ENCODE peak calls at places on chromosomes 16 and 17, in eight cellular contexts. C is stimulated activated CD4-positive, alpha-beta T cell treated with anti-CD3 and anti-CD28 coated beads, Interleukin-1b, Interleukin-23, amount 100 ng/mL, for 48 hours; E is nucleus accumbens; V is MG63; L is fibroblast of lung; G is NCI-H1105 treated with DMSO at 0.1 percent for 48 hours; Y is bronchial epithelial cell; F is Right ventricle myocardium superior. K is an unnamed sample.

GRCh38 chr17:19332371-19333131 is 30.0 kb downstream of the B9D1 start:
- DNase-seq in C (peak), E (no peak), V (no peak), L (no peak), G (peak), Y (no peak), F (no peak), K (no peak)

GRCh38 chr17:933168-934083 is 46.1 kb downstream of the NXN start:
- DNase-seq in C (no peak), E (no peak), V (peak), L (peak), G (no peak), Y (peak), F (no peak), K (peak)

GRCh38 chr17:47262586-47262985 is 9.0 kb downstream of the ITGB3 start:
- DNase-seq in C (no peak), E (no peak), V (no peak), L (no peak), G (no peak), Y (no peak), F (no peak), K (no peak)

GRCh38 chr16:53912155-53912554 is 208.2 kb downstream of the FTO start:
- DNase-seq in C (peak), E (no peak), V (no peak), L (no peak), G (no peak), Y (peak), F (no peak), K (no peak)

GRCh38 chr17:42310281-42311156 is 22.2 kb downstream of the STAT5A start:
- DNase-seq in C (peak), E (no peak), V (no peak), L (no peak), G (no peak), Y (no peak), F (no peak), K (no peak)

GRCh38 chr16:72042157-72042660 is 12.1 kb upstream of the HP start:
- DNase-seq in C (no peak), E (no peak), V (no peak), L (no peak), G (no peak), Y (no peak), F (no peak), K (no peak)

GRCh38 chr17:80991645-80992076 is at the start of gene CHMP6:
- DNase-seq in C (peak), E (no peak), V (peak), L (peak), G (peak), Y (peak), F (peak), K (peak)

GRCh38 chr16:88859381-88860091 is 2.6 kb downstream of the TRAPPC2L start:
- DNase-seq in C (no peak), E (no peak), V (no peak), L (no peak), G (no peak), Y (no peak), F (no peak), K (no peak)

GRCh38 chr17:18961634-18962493 is 9.9 kb downstream of the SLC5A10 start:
- DNase-seq in C (peak), E (no peak), V (no peak), L (no peak), G (no peak), Y (peak), F (no peak), K (peak)

GRCh38 chr16:72787130-72787518 is 260.8 kb downstream of the ZFHX3 start:
- DNase-seq in C (no peak), E (no peak), V (no peak), L (no peak), G (no peak), Y (no peak), F (no peak), K (no peak)

GRCh38 chr17:39612291-39612894 is 4.7 kb upstream of the NEUROD2 start:
- DNase-seq in C (no peak), E (no peak), V (no peak), L (no peak), G (no peak), Y (no peak), F (no peak), K (no peak)

GRCh38 chr17:27609606-27610303 is 21.2 kb upstream of the LGALS9 start:
- DNase-seq in C (no peak), E (no peak), V (peak), L (peak), G (no peak), Y (peak), F (peak), K (peak)

GRCh38 chr17:30230596-30231125 is 4.8 kb downstream of the SLC6A4 start:
- DNase-seq in C (no peak), E (no peak), V (no peak), L (no peak), G (no peak), Y (peak), F (no peak), K (peak)

GRCh38 chr17:43756176-43756575 is 2.4 kb downstream of the SOST start:
- DNase-seq in C (no peak), E (no peak), V (no peak), L (no peak), G (no peak), Y (no peak), F (no peak), K (no peak)

GRCh38 chr16:20768121-20768520 is 4.3 kb downstream of the ACSM3 start:
- DNase-seq in C (no peak), E (no peak), V (no peak), L (no peak), G (no peak), Y (peak), F (no peak), K (no peak)

GRCh38 chr17:66994943-66995535 is 30.5 kb downstream of the CACNG4 start:
- DNase-seq in C (no peak), E (no peak), V (no peak), L (no peak), G (no peak), Y (no peak), F (no peak), K (no peak)

GRCh38 chr17:27550291-27550930 is 80.6 kb upstream of the LGALS9 start:
- DNase-seq in C (no peak), E (no peak), V (no peak), L (no peak), G (no peak), Y (no peak), F (no peak), K (no peak)

GRCh38 chr16:3781421-3781820 is 64.1 kb upstream of the TRAP1 start:
- DNase-seq in C (no peak), E (no peak), V (no peak), L (no peak), G (no peak), Y (peak), F (no peak), K (no peak)

GRCh38 chr17:259341-259976 is 78.0 kb upstream of the DOC2B start:
- DNase-seq in C (no peak), E (no peak), V (no peak), L (no peak), G (peak), Y (no peak), F (no peak), K (no peak)

GRCh38 chr16:74633686-74634085 is 26.8 kb upstream of the GLG1 start:
- DNase-seq in C (no peak), E (no peak), V (no peak), L (no peak), G (no peak), Y (peak), F (no peak), K (no peak)

GRCh38 chr17:77313831-77314230 is 173.1 kb downstream of the SEC14L1 start:
- DNase-seq in C (no peak), E (no peak), V (no peak), L (no peak), G (no peak), Y (no peak), F (no peak), K (no peak)

GRCh38 chr17:5080591-5080990 is 2.3 kb downstream of the ZFP3 start:
- DNase-seq in C (no peak), E (no peak), V (no peak), L (no peak), G (no peak), Y (no peak), F (no peak), K (no peak)

GRCh38 chr16:55271945-55272513 is 52.0 kb upstream of the IRX6 start:
- DNase-seq in C (no peak), E (no peak), V (no peak), L (no peak), G (no peak), Y (no peak), F (no peak), K (no peak)

GRCh38 chr17:78240839-78241238 is 9.4 kb downstream of the TMEM235 start:
- DNase-seq in C (no peak), E (no peak), V (no peak), L (no peak), G (no peak), Y (no peak), F (no peak), K (no peak)

GRCh38 chr17:69223809-69224208 is 4.8 kb downstream of the ABCA10 start:
- DNase-seq in C (no peak), E (no peak), V (no peak), L (peak), G (no peak), Y (no peak), F (no peak), K (peak)

GRCh38 chr16:1997591-1998359 is 8.0 kb downstream of the SYNGR3 start:
- DNase-seq in C (no peak), E (no peak), V (no peak), L (peak), G (no peak), Y (no peak), F (no peak), K (peak)

GRCh38 chr16:84543931-84544776 is 39.7 kb upstream of the MEAK7 start:
- DNase-seq in C (peak), E (no peak), V (no peak), L (no peak), G (peak), Y (no peak), F (no peak), K (peak)

GRCh38 chr16:62661435-62661834 is 625.2 kb upstream of the CDH8 start:
- DNase-seq in C (no peak), E (no peak), V (no peak), L (no peak), G (no peak), Y (no peak), F (no peak), K (no peak)

GRCh38 chr17:29120439-29120838 is 59.8 kb downstream of the MYO18A start:
- DNase-seq in C (no peak), E (no peak), V (no peak), L (no peak), G (no peak), Y (no peak), F (no peak), K (no peak)

GRCh38 chr16:77212736-77213541 is 13.7 kb downstream of the SYCE1L start:
- DNase-seq in C (peak), E (no peak), V (peak), L (peak), G (peak), Y (no peak), F (peak), K (no peak)

GRCh38 chr17:82613283-82614094 is 34.8 kb downstream of the WDR45B start:
- DNase-seq in C (no peak), E (no peak), V (no peak), L (no peak), G (peak), Y (peak), F (peak), K (no peak)

GRCh38 chr17:68519911-68520310 is 7.7 kb downstream of the PRKAR1A start:
- DNase-seq in C (no peak), E (no peak), V (no peak), L (no peak), G (no peak), Y (no peak), F (no peak), K (no peak)

GRCh38 chr16:15611610-15612009 is 31.3 kb downstream of the MARF1 start:
- DNase-seq in C (no peak), E (no peak), V (no peak), L (no peak), G (no peak), Y (peak), F (no peak), K (peak)

GRCh38 chr17:79971651-79972050 is 64.0 kb downstream of the TBC1D16 start:
- DNase-seq in C (no peak), E (no peak), V (no peak), L (no peak), G (no peak), Y (no peak), F (no peak), K (no peak)

GRCh38 chr17:4161560-4162221 is 18.7 kb downstream of the CYB5D2 start:
- DNase-seq in C (no peak), E (no peak), V (peak), L (peak), G (no peak), Y (no peak), F (no peak), K (no peak)

GRCh38 chr16:10168258-10168657 is 14.0 kb downstream of the GRIN2A start:
- DNase-seq in C (no peak), E (no peak), V (peak), L (no peak), G (no peak), Y (no peak), F (no peak), K (no peak)

GRCh38 chr17:39863918-39864746 is at the start of gene IKZF3:
- DNase-seq in C (peak), E (no peak), V (peak), L (peak), G (peak), Y (peak), F (peak), K (peak)

GRCh38 chr16:9555051-9555450 is 463.6 kb downstream of the HAPSTR1 start:
- DNase-seq in C (no peak), E (no peak), V (no peak), L (no peak), G (no peak), Y (no peak), F (no peak), K (no peak)

GRCh38 chr17:82559779-82560642 is 40.5 kb downstream of the FOXK2 start:
- DNase-seq in C (no peak), E (no peak), V (no peak), L (no peak), G (peak), Y (no peak), F (no peak), K (no peak)

GRCh38 chr17:33972756-33973155 is 282.3 kb upstream of the CCL2 start:
- DNase-seq in C (no peak), E (no peak), V (no peak), L (no peak), G (no peak), Y (no peak), F (no peak), K (no peak)

K was measured in IMR-90.